ENCODE peak calls at places on chromosomes 12 and 14, in eight cellular contexts. T, X, Y, M, W, J, B and C are unnamed samples.

GRCh38 chr12:80313184-80313583 is 130.9 kb upstream of the PTPRQ start:
- DNase-seq in T (no peak), X (no peak), Y (no peak), M (no peak), W (no peak), J (no peak), B (no peak), C (no peak)

GRCh38 chr14:96805906-96806305 is 8.7 kb downstream of the VRK1 start:
- DNase-seq in T (no peak), X (no peak), Y (peak), M (no peak), W (no peak), J (no peak), B (no peak), C (no peak)

GRCh38 chr12:131194166-131194565 is 240.5 kb downstream of the ADGRD1 start:
- DNase-seq in T (no peak), X (no peak), Y (no peak), M (no peak), W (peak), J (no peak), B (no peak), C (no peak)

GRCh38 chr12:77697126-77697525 is 133.6 kb upstream of the NAV3 start:
- DNase-seq in T (no peak), X (no peak), Y (no peak), M (no peak), W (no peak), J (no peak), B (no peak), C (no peak)

GRCh38 chr14:36942522-36943245 is 229.7 kb downstream of the SLC25A21 start:
- DNase-seq in T (no peak), X (no peak), Y (no peak), M (no peak), W (no peak), J (no peak), B (peak), C (no peak)

GRCh38 chr14:74988131-74988530 is 14.6 kb upstream of the EIF2B2 start:
- DNase-seq in T (no peak), X (peak), Y (no peak), M (no peak), W (no peak), J (no peak), B (peak), C (no peak)

GRCh38 chr12:69991683-69992297 is 166.8 kb downstream of the MYRFL start:
- DNase-seq in T (peak), X (no peak), Y (peak), M (no peak), W (no peak), J (no peak), B (no peak), C (no peak)

GRCh38 chr14:51419685-51420084 is 179.6 kb downstream of the TMX1 start:
- DNase-seq in T (no peak), X (no peak), Y (no peak), M (no peak), W (no peak), J (no peak), B (no peak), C (no peak)

GRCh38 chr12:56520025-56520810 is 1.4 kb upstream of the RBMS2 start:
- DNase-seq in T (no peak), X (no peak), Y (no peak), M (peak), W (no peak), J (no peak), B (peak), C (no peak)

GRCh38 chr14:35985504-35986218 is 159.5 kb downstream of the BRMS1L start:
- DNase-seq in T (no peak), X (no peak), Y (no peak), M (no peak), W (no peak), J (no peak), B (no peak), C (no peak)

GRCh38 chr12:46371718-46372130 is 849 bp downstream of the SLC38A2 start:
- DNase-seq in T (peak), X (peak), Y (no peak), M (peak), W (no peak), J (peak), B (no peak), C (peak)

GRCh38 chr12:72270246-72270645 is 1.9 kb upstream of the TRHDE start:
- DNase-seq in T (no peak), X (no peak), Y (no peak), M (no peak), W (no peak), J (no peak), B (no peak), C (no peak)

GRCh38 chr14:61296707-61297502 is 15.8 kb upstream of the TMEM30B start:
- DNase-seq in T (no peak), X (peak), Y (peak), M (no peak), W (no peak), J (no peak), B (peak), C (no peak)

GRCh38 chr14:69288001-69288771 is 28.2 kb downstream of the GALNT16 start:
- DNase-seq in T (peak), X (peak), Y (no peak), M (peak), W (peak), J (no peak), B (no peak), C (peak)

GRCh38 chr12:63752283-63752682 is 27.4 kb upstream of the RXYLT1 start:
- DNase-seq in T (no peak), X (no peak), Y (no peak), M (no peak), W (no peak), J (no peak), B (no peak), C (no peak)

GRCh38 chr12:117501470-117501869 is 140.0 kb upstream of the NOS1 start:
- DNase-seq in T (no peak), X (no peak), Y (no peak), M (no peak), W (no peak), J (peak), B (no peak), C (peak)

GRCh38 chr14:92646952-92647461 is 101.4 kb downstream of the LGMN start:
- DNase-seq in T (no peak), X (peak), Y (no peak), M (peak), W (no peak), J (no peak), B (no peak), C (no peak)

GRCh38 chr14:76699901-76700590 is 61.2 kb upstream of the VASH1 start:
- DNase-seq in T (peak), X (no peak), Y (no peak), M (no peak), W (peak), J (no peak), B (no peak), C (no peak)

GRCh38 chr14:93980464-93981201 is 4.3 kb upstream of the ASB2 start:
- DNase-seq in T (peak), X (no peak), Y (no peak), M (peak), W (no peak), J (peak), B (peak), C (no peak)

GRCh38 chr12:3315201-3315661 is 175.8 kb upstream of the PRMT8 start:
- DNase-seq in T (no peak), X (peak), Y (no peak), M (peak), W (no peak), J (peak), B (peak), C (peak)

GRCh38 chr12:20463920-20464524 is 95.7 kb downstream of the PDE3A start:
- DNase-seq in T (no peak), X (peak), Y (peak), M (no peak), W (no peak), J (no peak), B (no peak), C (no peak)

GRCh38 chr14:78746086-78746595 is 576.0 kb downstream of the NRXN3 start:
- DNase-seq in T (no peak), X (no peak), Y (no peak), M (no peak), W (no peak), J (no peak), B (no peak), C (no peak)

GRCh38 chr12:114269153-114269552 is 136.8 kb downstream of the TBX5 start:
- DNase-seq in T (no peak), X (no peak), Y (no peak), M (no peak), W (peak), J (no peak), B (no peak), C (no peak)

GRCh38 chr12:946656-947055 is 2.8 kb downstream of the RAD52 start:
- DNase-seq in T (no peak), X (no peak), Y (no peak), M (no peak), W (no peak), J (no peak), B (no peak), C (no peak)

GRCh38 chr12:13196302-13196921 is at the start of gene EMP1:
- DNase-seq in T (peak), X (peak), Y (peak), M (peak), W (no peak), J (peak), B (peak), C (peak)

GRCh38 chr12:96719671-96720362 is 187.2 kb upstream of the NEDD1 start:
- DNase-seq in T (no peak), X (no peak), Y (no peak), M (no peak), W (no peak), J (no peak), B (peak), C (no peak)

GRCh38 chr12:109625131-109625559 is 51.6 kb downstream of the MVK start:
- DNase-seq in T (no peak), X (peak), Y (no peak), M (no peak), W (peak), J (no peak), B (peak), C (no peak)

GRCh38 chr14:31834616-31835015 is 242.5 kb upstream of the ARHGAP5 start:
- DNase-seq in T (no peak), X (peak), Y (no peak), M (no peak), W (no peak), J (no peak), B (no peak), C (no peak)

GRCh38 chr12:86349196-86349595 is 93.0 kb upstream of the MGAT4C start:
- DNase-seq in T (no peak), X (no peak), Y (peak), M (no peak), W (no peak), J (no peak), B (no peak), C (no peak)

GRCh38 chr14:74913986-74914573 is 9.0 kb downstream of the RPS6KL1 start:
- DNase-seq in T (peak), X (peak), Y (peak), M (peak), W (peak), J (peak), B (peak), C (no peak)

GRCh38 chr14:22184157-22185025 is 404.6 kb downstream of the DAD1 start:
- DNase-seq in T (no peak), X (no peak), Y (no peak), M (no peak), W (no peak), J (no peak), B (peak), C (no peak)

GRCh38 chr14:103232338-103232808 is 101.7 kb upstream of the EIF5 start:
- DNase-seq in T (no peak), X (no peak), Y (peak), M (no peak), W (peak), J (no peak), B (peak), C (no peak)

GRCh38 chr12:95877622-95878021 is 18.9 kb downstream of the SNRPF start:
- DNase-seq in T (no peak), X (peak), Y (no peak), M (no peak), W (no peak), J (no peak), B (peak), C (no peak)

GRCh38 chr14:54713364-54713763 is 146.4 kb downstream of the SAMD4A start:
- DNase-seq in T (no peak), X (peak), Y (no peak), M (no peak), W (no peak), J (no peak), B (no peak), C (no peak)